ENCODE peak calls at places on chromosomes 13 and 19, in nine cellular contexts. One of them, this sample, is unnamed.

GRCh38 chr13:98563071-98563470 is 13.8 kb downstream of the STK24 start:
- DNase-seq in GM12878: no peak
- DNase-seq in pancreas: no peak
- DNase-seq in uterus: no peak
- DNase-seq in iPS DF 6.9: no peak
- DNase-seq in AG04450: no peak
- DNase-seq in tibial nerve: no peak
- DNase-seq in left ventricle myocardium inferior: no peak
- DNase-seq in esophagus muscularis mucosa: no peak
- DNase-seq in this sample: no peak

GRCh38 chr13:98506343-98507059 is 70.4 kb downstream of the STK24 start:
- DNase-seq in GM12878: no peak
- DNase-seq in pancreas: no peak
- DNase-seq in uterus: no peak
- DNase-seq in iPS DF 6.9: no peak
- DNase-seq in AG04450: no peak
- DNase-seq in tibial nerve: no peak
- DNase-seq in left ventricle myocardium inferior: no peak
- DNase-seq in esophagus muscularis mucosa: no peak
- DNase-seq in this sample: no peak

GRCh38 chr13:65943024-65943423 is 1287.1 kb downstream of the PCDH9 start:
- DNase-seq in GM12878: no peak
- DNase-seq in pancreas: no peak
- DNase-seq in uterus: no peak
- DNase-seq in iPS DF 6.9: no peak
- DNase-seq in AG04450: no peak
- DNase-seq in tibial nerve: no peak
- DNase-seq in left ventricle myocardium inferior: no peak
- DNase-seq in esophagus muscularis mucosa: no peak
- DNase-seq in this sample: no peak

GRCh38 chr13:30463820-30464495 is 1.8 kb downstream of the HMGB1 start:
- DNase-seq in GM12878: no peak
- DNase-seq in pancreas: peak
- DNase-seq in uterus: no peak
- DNase-seq in iPS DF 6.9: no peak
- DNase-seq in AG04450: no peak
- DNase-seq in tibial nerve: peak
- DNase-seq in left ventricle myocardium inferior: peak
- DNase-seq in esophagus muscularis mucosa: peak
- DNase-seq in this sample: peak

GRCh38 chr19:56538761-56539263 is at the start of gene ZFP28:
- DNase-seq in GM12878: no peak
- DNase-seq in pancreas: peak
- DNase-seq in uterus: peak
- DNase-seq in iPS DF 6.9: no peak
- DNase-seq in AG04450: no peak
- DNase-seq in tibial nerve: peak
- DNase-seq in left ventricle myocardium inferior: peak
- DNase-seq in esophagus muscularis mucosa: peak
- DNase-seq in this sample: no peak

GRCh38 chr19:6687117-6687516 is 17.2 kb upstream of the TNFSF14 start:
- DNase-seq in GM12878: no peak
- DNase-seq in pancreas: no peak
- DNase-seq in uterus: no peak
- DNase-seq in iPS DF 6.9: no peak
- DNase-seq in AG04450: no peak
- DNase-seq in tibial nerve: no peak
- DNase-seq in left ventricle myocardium inferior: no peak
- DNase-seq in esophagus muscularis mucosa: no peak
- DNase-seq in this sample: no peak

GRCh38 chr13:99303863-99304521 is 3.2 kb downstream of the GPR183 start:
- DNase-seq in GM12878: no peak
- DNase-seq in pancreas: no peak
- DNase-seq in uterus: no peak
- DNase-seq in iPS DF 6.9: no peak
- DNase-seq in AG04450: no peak
- DNase-seq in tibial nerve: no peak
- DNase-seq in left ventricle myocardium inferior: no peak
- DNase-seq in esophagus muscularis mucosa: no peak
- DNase-seq in this sample: no peak

GRCh38 chr13:99442273-99442895 is 58.9 kb upstream of the TM9SF2 start:
- DNase-seq in GM12878: no peak
- DNase-seq in pancreas: no peak
- DNase-seq in uterus: no peak
- DNase-seq in iPS DF 6.9: no peak
- DNase-seq in AG04450: no peak
- DNase-seq in tibial nerve: no peak
- DNase-seq in left ventricle myocardium inferior: no peak
- DNase-seq in esophagus muscularis mucosa: no peak
- DNase-seq in this sample: no peak

GRCh38 chr13:110758195-110758594 is 44.7 kb downstream of the ING1 start:
- DNase-seq in GM12878: no peak
- DNase-seq in pancreas: no peak
- DNase-seq in uterus: no peak
- DNase-seq in iPS DF 6.9: no peak
- DNase-seq in AG04450: no peak
- DNase-seq in tibial nerve: no peak
- DNase-seq in left ventricle myocardium inferior: no peak
- DNase-seq in esophagus muscularis mucosa: no peak
- DNase-seq in this sample: no peak

GRCh38 chr13:35699181-35699580 is 222.7 kb upstream of the MAB21L1 start:
- DNase-seq in GM12878: no peak
- DNase-seq in pancreas: no peak
- DNase-seq in uterus: no peak
- DNase-seq in iPS DF 6.9: no peak
- DNase-seq in AG04450: no peak
- DNase-seq in tibial nerve: no peak
- DNase-seq in left ventricle myocardium inferior: no peak
- DNase-seq in esophagus muscularis mucosa: no peak
- DNase-seq in this sample: no peak

GRCh38 chr13:101179021-101179420 is 237.3 kb downstream of the NALCN start:
- DNase-seq in GM12878: no peak
- DNase-seq in pancreas: no peak
- DNase-seq in uterus: no peak
- DNase-seq in iPS DF 6.9: no peak
- DNase-seq in AG04450: no peak
- DNase-seq in tibial nerve: no peak
- DNase-seq in left ventricle myocardium inferior: no peak
- DNase-seq in esophagus muscularis mucosa: no peak
- DNase-seq in this sample: no peak

GRCh38 chr13:78241278-78241919 is 322.8 kb upstream of the EDNRB start:
- DNase-seq in GM12878: no peak
- DNase-seq in pancreas: peak
- DNase-seq in uterus: no peak
- DNase-seq in iPS DF 6.9: peak
- DNase-seq in AG04450: peak
- DNase-seq in tibial nerve: no peak
- DNase-seq in left ventricle myocardium inferior: peak
- DNase-seq in esophagus muscularis mucosa: no peak
- DNase-seq in this sample: no peak

GRCh38 chr19:36685835-36686234 is 1.6 kb upstream of the ZNF567 start:
- DNase-seq in GM12878: no peak
- DNase-seq in pancreas: no peak
- DNase-seq in uterus: no peak
- DNase-seq in iPS DF 6.9: no peak
- DNase-seq in AG04450: no peak
- DNase-seq in tibial nerve: no peak
- DNase-seq in left ventricle myocardium inferior: no peak
- DNase-seq in esophagus muscularis mucosa: no peak
- DNase-seq in this sample: no peak

GRCh38 chr19:17676295-17676694 is 11.9 kb downstream of the UNC13A start:
- DNase-seq in GM12878: no peak
- DNase-seq in pancreas: no peak
- DNase-seq in uterus: no peak
- DNase-seq in iPS DF 6.9: no peak
- DNase-seq in AG04450: no peak
- DNase-seq in tibial nerve: no peak
- DNase-seq in left ventricle myocardium inferior: no peak
- DNase-seq in esophagus muscularis mucosa: no peak
- DNase-seq in this sample: no peak

GRCh38 chr13:29441301-29441700 is 154.2 kb downstream of the SLC7A1 start:
- DNase-seq in GM12878: no peak
- DNase-seq in pancreas: no peak
- DNase-seq in uterus: no peak
- DNase-seq in iPS DF 6.9: no peak
- DNase-seq in AG04450: no peak
- DNase-seq in tibial nerve: no peak
- DNase-seq in left ventricle myocardium inferior: no peak
- DNase-seq in esophagus muscularis mucosa: peak
- DNase-seq in this sample: no peak

GRCh38 chr13:113405481-113406300 is 41.8 kb upstream of the GRTP1 start:
- DNase-seq in GM12878: no peak
- DNase-seq in pancreas: peak
- DNase-seq in uterus: peak
- DNase-seq in iPS DF 6.9: no peak
- DNase-seq in AG04450: no peak
- DNase-seq in tibial nerve: peak
- DNase-seq in left ventricle myocardium inferior: no peak
- DNase-seq in esophagus muscularis mucosa: no peak
- DNase-seq in this sample: no peak

GRCh38 chr19:38114651-38115050 is 109.4 kb downstream of the DPF1 start:
- DNase-seq in GM12878: no peak
- DNase-seq in pancreas: no peak
- DNase-seq in uterus: no peak
- DNase-seq in iPS DF 6.9: no peak
- DNase-seq in AG04450: no peak
- DNase-seq in tibial nerve: no peak
- DNase-seq in left ventricle myocardium inferior: no peak
- DNase-seq in esophagus muscularis mucosa: no peak
- DNase-seq in this sample: no peak

GRCh38 chr19:49451430-49452181 is at the start of gene PIH1D1:
- DNase-seq in GM12878: peak
- DNase-seq in pancreas: peak
- DNase-seq in uterus: peak
- DNase-seq in iPS DF 6.9: peak
- DNase-seq in AG04450: peak
- DNase-seq in tibial nerve: peak
- DNase-seq in left ventricle myocardium inferior: peak
- DNase-seq in esophagus muscularis mucosa: peak
- DNase-seq in this sample: peak

GRCh38 chr13:50732712-50733111 is 110.8 kb downstream of the DLEU7 start:
- DNase-seq in GM12878: no peak
- DNase-seq in pancreas: no peak
- DNase-seq in uterus: no peak
- DNase-seq in iPS DF 6.9: no peak
- DNase-seq in AG04450: no peak
- DNase-seq in tibial nerve: no peak
- DNase-seq in left ventricle myocardium inferior: no peak
- DNase-seq in esophagus muscularis mucosa: no peak
- DNase-seq in this sample: no peak

DNA sequence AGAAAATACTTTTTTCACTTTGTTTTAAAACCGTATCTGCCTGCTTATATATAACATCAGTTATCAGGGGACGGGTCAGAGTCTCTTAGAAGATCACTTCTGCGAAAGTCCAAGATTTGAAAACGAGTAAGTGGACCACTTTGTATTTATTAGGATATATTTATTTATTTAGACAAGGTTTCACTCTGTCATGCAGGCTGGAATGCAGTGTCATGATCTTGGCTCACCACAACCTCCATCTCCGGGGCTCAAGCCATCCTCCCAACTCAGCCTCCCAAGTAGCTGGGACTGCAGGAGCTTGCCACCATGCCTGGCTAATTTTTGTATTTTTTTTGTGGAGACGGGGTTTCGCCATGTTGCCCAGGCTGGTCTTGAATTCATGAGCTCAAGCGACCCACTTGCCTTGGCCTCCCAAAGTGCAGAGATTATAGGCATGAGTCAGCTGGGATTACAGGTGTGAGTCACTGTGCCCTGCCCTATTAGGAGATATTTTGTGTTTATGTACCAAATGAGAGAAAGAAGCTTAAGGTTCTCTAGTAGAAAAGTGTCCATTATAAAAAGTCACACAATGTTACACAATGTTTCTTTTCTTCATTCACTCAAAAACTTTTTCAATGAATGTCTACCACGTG is 39.5 kb downstream of the RASL11A start:
- DNase-seq in GM12878: no peak
- DNase-seq in pancreas: no peak
- DNase-seq in uterus: no peak
- DNase-seq in iPS DF 6.9: no peak
- DNase-seq in AG04450: no peak
- DNase-seq in tibial nerve: no peak
- DNase-seq in left ventricle myocardium inferior: no peak
- DNase-seq in esophagus muscularis mucosa: no peak
- DNase-seq in this sample: no peak
- H3K27ac ChIP-seq in GM12878: no peak
- H3K27ac ChIP-seq in pancreas: no peak
- H3K27ac ChIP-seq in uterus: no peak
- H3K27ac ChIP-seq in iPS DF 6.9: no peak
- H3K27ac ChIP-seq in AG04450: no peak
- H3K27ac ChIP-seq in tibial nerve: no peak
- H3K27ac ChIP-seq in left ventricle myocardium inferior: no peak
- H3K27ac ChIP-seq in esophagus muscularis mucosa: no peak
- H3K27ac ChIP-seq in this sample: no peak

DNA sequence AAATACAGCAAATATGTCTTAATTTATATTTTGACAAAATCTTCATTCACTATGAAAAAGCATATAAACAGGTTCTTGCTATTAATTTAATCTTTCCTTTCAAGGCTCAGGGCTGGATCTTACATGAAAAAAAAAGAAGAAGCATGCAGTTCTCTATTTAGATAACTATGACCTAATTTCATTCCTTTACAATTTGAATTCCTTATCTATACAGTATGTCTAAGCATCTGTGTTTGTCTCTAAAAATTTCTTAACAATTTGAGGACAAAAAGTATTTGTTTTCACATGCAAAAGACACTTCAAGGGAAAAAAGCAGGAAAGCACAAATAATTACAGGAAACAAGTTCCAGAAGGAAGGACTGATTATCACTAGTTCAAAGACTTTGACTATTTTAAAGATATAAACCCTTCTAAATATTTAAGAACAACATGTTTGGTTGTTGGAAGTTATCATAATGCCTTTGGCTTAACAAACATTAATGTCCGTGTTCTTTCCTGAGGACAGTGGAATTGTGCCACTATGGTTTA is 157.5 kb downstream of the TBC1D4 start:
- DNase-seq in GM12878: no peak
- DNase-seq in pancreas: no peak
- DNase-seq in uterus: no peak
- DNase-seq in iPS DF 6.9: no peak
- DNase-seq in AG04450: no peak
- DNase-seq in tibial nerve: no peak
- DNase-seq in left ventricle myocardium inferior: no peak
- DNase-seq in esophagus muscularis mucosa: no peak
- DNase-seq in this sample: no peak
- H3K4me3 ChIP-seq in GM12878: no peak
- H3K4me3 ChIP-seq in pancreas: no peak
- H3K4me3 ChIP-seq in uterus: no peak
- H3K4me3 ChIP-seq in iPS DF 6.9: no peak
- H3K4me3 ChIP-seq in AG04450: no peak
- H3K4me3 ChIP-seq in tibial nerve: no peak
- H3K4me3 ChIP-seq in left ventricle myocardium inferior: no peak
- H3K4me3 ChIP-seq in esophagus muscularis mucosa: no peak
- H3K4me3 ChIP-seq in this sample: no peak

GRCh38 chr19:10334340-10335148 is 1.2 kb upstream of the RAVER1 start:
- DNase-seq in GM12878: no peak
- DNase-seq in pancreas: peak
- DNase-seq in uterus: peak
- DNase-seq in iPS DF 6.9: no peak
- DNase-seq in AG04450: peak
- DNase-seq in tibial nerve: peak
- DNase-seq in left ventricle myocardium inferior: peak
- DNase-seq in esophagus muscularis mucosa: peak
- DNase-seq in this sample: peak
- H3K27ac ChIP-seq in GM12878: no peak
- H3K27ac ChIP-seq in pancreas: peak
- H3K27ac ChIP-seq in uterus: peak
- H3K27ac ChIP-seq in iPS DF 6.9: no peak
- H3K27ac ChIP-seq in AG04450: no peak
- H3K27ac ChIP-seq in tibial nerve: peak
- H3K27ac ChIP-seq in left ventricle myocardium inferior: peak
- H3K27ac ChIP-seq in esophagus muscularis mucosa: peak
- H3K27ac ChIP-seq in this sample: peak

GRCh38 chr19:28171983-28172382 is 1041.0 kb downstream of the UQCRFS1 start:
- DNase-seq in GM12878: no peak
- DNase-seq in pancreas: no peak
- DNase-seq in uterus: no peak
- DNase-seq in iPS DF 6.9: no peak
- DNase-seq in AG04450: no peak
- DNase-seq in tibial nerve: no peak
- DNase-seq in left ventricle myocardium inferior: no peak
- DNase-seq in esophagus muscularis mucosa: no peak
- DNase-seq in this sample: no peak
- H3K4me3 ChIP-seq in GM12878: no peak
- H3K4me3 ChIP-seq in pancreas: no peak
- H3K4me3 ChIP-seq in uterus: no peak
- H3K4me3 ChIP-seq in iPS DF 6.9: no peak
- H3K4me3 ChIP-seq in AG04450: no peak
- H3K4me3 ChIP-seq in tibial nerve: no peak
- H3K4me3 ChIP-seq in left ventricle myocardium inferior: no peak
- H3K4me3 ChIP-seq in esophagus muscularis mucosa: no peak
- H3K4me3 ChIP-seq in this sample: no peak